ENCODE peak calls at places on chromosomes 13 and 19, in eight cellular contexts. M, I, A, O, P, R, Z and K are unnamed samples.

GRCh38 chr13:113096052-113096744 is 9.4 kb upstream of the F7 start:
- DNase-seq in M (no peak), I (no peak), A (no peak), O (no peak), P (no peak), R (no peak), Z (no peak), K (no peak)

GRCh38 chr19:20078696-20079095 is 896 bp downstream of the ZNF90 start:
- DNase-seq in M (peak), I (no peak), A (peak), O (peak), P (no peak), R (peak), Z (no peak), K (no peak)

GRCh38 chr19:1172353-1173159 is 1.5 kb downstream of the SBNO2 start:
- DNase-seq in M (peak), I (no peak), A (peak), O (peak), P (no peak), R (peak), Z (no peak), K (peak)

GRCh38 chr13:44664308-44664707 is 88.2 kb upstream of the TSC22D1 start:
- DNase-seq in M (no peak), I (peak), A (no peak), O (no peak), P (no peak), R (no peak), Z (no peak), K (no peak)

GRCh38 chr19:43700368-43701015 is 15.4 kb upstream of the IRGC start:
- DNase-seq in M (peak), I (no peak), A (no peak), O (peak), P (no peak), R (peak), Z (peak), K (peak)

GRCh38 chr19:9057505-9058258 is 29.2 kb upstream of the OR1M1 start:
- DNase-seq in M (no peak), I (no peak), A (no peak), O (no peak), P (no peak), R (no peak), Z (no peak), K (no peak)

GRCh38 chr19:55216461-55217198 is 7.3 kb upstream of the PTPRH start:
- DNase-seq in M (peak), I (peak), A (peak), O (peak), P (peak), R (peak), Z (peak), K (peak)

GRCh38 chr13:92473736-92474465 is 752.7 kb upstream of the GPC6 start:
- DNase-seq in M (no peak), I (no peak), A (no peak), O (no peak), P (no peak), R (no peak), Z (no peak), K (no peak)

GRCh38 chr13:85347251-85347650 is 452.0 kb downstream of the SLITRK6 start:
- DNase-seq in M (peak), I (no peak), A (no peak), O (peak), P (no peak), R (peak), Z (no peak), K (peak)

GRCh38 chr13:93227280-93227905 is 786 bp downstream of the GPC6 start:
- DNase-seq in M (peak), I (peak), A (no peak), O (peak), P (peak), R (peak), Z (no peak), K (peak)

GRCh38 chr13:77207943-77208342 is 119.0 kb downstream of the MYCBP2 start:
- DNase-seq in M (peak), I (no peak), A (no peak), O (peak), P (no peak), R (peak), Z (no peak), K (peak)

GRCh38 chr19:32388393-32388724 is 17.2 kb upstream of the DPY19L3 start:
- DNase-seq in M (no peak), I (no peak), A (no peak), O (no peak), P (no peak), R (no peak), Z (no peak), K (no peak)

GRCh38 chr13:37667631-37668161 is 69.1 kb upstream of the POSTN start:
- DNase-seq in M (peak), I (no peak), A (no peak), O (no peak), P (no peak), R (no peak), Z (no peak), K (no peak)

GRCh38 chr19:8161135-8161646 is 11.8 kb upstream of the FBN3 start:
- DNase-seq in M (peak), I (no peak), A (peak), O (no peak), P (no peak), R (no peak), Z (no peak), K (peak)

GRCh38 chr19:1069009-1069779 is 2.2 kb downstream of the ARHGAP45 start:
- DNase-seq in M (no peak), I (no peak), A (no peak), O (no peak), P (no peak), R (no peak), Z (peak), K (peak)

GRCh38 chr13:110580800-110581199 is 19.3 kb upstream of the RAB20 start:
- DNase-seq in M (no peak), I (no peak), A (no peak), O (peak), P (no peak), R (peak), Z (no peak), K (no peak)

GRCh38 chr19:1259206-1259872 is 9.8 kb upstream of the CIRBP start:
- DNase-seq in M (peak), I (no peak), A (no peak), O (peak), P (no peak), R (peak), Z (peak), K (peak)

GRCh38 chr13:109672545-109672944 is 113.8 kb downstream of the IRS2 start:
- DNase-seq in M (peak), I (no peak), A (no peak), O (peak), P (no peak), R (no peak), Z (no peak), K (no peak)

GRCh38 chr13:44436589-44437337 is 63.1 kb downstream of the SERP2 start:
- DNase-seq in M (peak), I (peak), A (peak), O (peak), P (peak), R (peak), Z (peak), K (peak)

GRCh38 chr19:50889638-50890037 is 16.4 kb downstream of the KLK2 start:
- DNase-seq in M (no peak), I (no peak), A (no peak), O (no peak), P (no peak), R (no peak), Z (no peak), K (no peak)

GRCh38 chr19:1074512-1075283 is 7.7 kb downstream of the ARHGAP45 start:
- DNase-seq in M (no peak), I (peak), A (peak), O (no peak), P (peak), R (no peak), Z (no peak), K (no peak)

GRCh38 chr13:99989376-99990044 is 7.9 kb downstream of the ZIC2 start:
- DNase-seq in M (no peak), I (no peak), A (peak), O (no peak), P (no peak), R (peak), Z (no peak), K (no peak)

GRCh38 chr13:108195146-108195545 is 20.2 kb downstream of the LIG4 start:
- DNase-seq in M (no peak), I (no peak), A (no peak), O (peak), P (no peak), R (no peak), Z (no peak), K (no peak)